ENCODE peak calls at places on chromosomes 7 and 10, in four cellular contexts. N, G, V and O are unnamed samples.

GRCh38 chr10:75189266-75190096 is 21.1 kb upstream of the VDAC2 start:
- DNase-seq in G (no peak), V (no peak), N (peak; percentile 81), O (peak; percentile 15)

GRCh38 chr7:140165422-140165821 is 11.4 kb downstream of the KDM7A start:
- DNase-seq in G (no peak), N (no peak), V (peak; percentile 35), O (no peak)

GRCh38 chr7:29039747-29040569 is 81.8 kb upstream of the TRIL start:
- DNase-seq in V (no peak), G (no peak), N (no peak), O (no peak)

GRCh38 chr7:114086906-114087651 is 168.3 kb upstream of the PPP1R3A start:
- DNase-seq in V (no peak), N (no peak), G (no peak), O (no peak)

GRCh38 chr10:68598978-68599753 is 39.0 kb downstream of the TET1 start:
- DNase-seq in N (peak; percentile 56), V (no peak), G (no peak), O (no peak)

GRCh38 chr7:73831656-73832579 is 1.1 kb downstream of the CLDN4 start:
- DNase-seq in G (no peak), N (peak; percentile 58), V (peak; percentile 77), O (no peak)

GRCh38 chr7:82230826-82231581 is 212.6 kb downstream of the CACNA2D1 start:
- DNase-seq in N (no peak), G (no peak), V (no peak), O (no peak)

GRCh38 chr7:94647295-94647694 is 8.6 kb downstream of the SGCE start:
- DNase-seq in V (no peak), G (no peak), N (no peak), O (no peak)

GRCh38 chr7:141210862-141211261 is 137.0 kb downstream of the TMEM178B start:
- DNase-seq in G (no peak), N (no peak), V (no peak), O (no peak)
- H3K4me1 ChIP-seq in G (peaks cover 36% of the 10 kb centered on the region), N (no peaks in the 10 kb centered on the region), V (no peaks in the 10 kb centered on the region), O (no peaks in the 10 kb centered on the region)

DNA sequence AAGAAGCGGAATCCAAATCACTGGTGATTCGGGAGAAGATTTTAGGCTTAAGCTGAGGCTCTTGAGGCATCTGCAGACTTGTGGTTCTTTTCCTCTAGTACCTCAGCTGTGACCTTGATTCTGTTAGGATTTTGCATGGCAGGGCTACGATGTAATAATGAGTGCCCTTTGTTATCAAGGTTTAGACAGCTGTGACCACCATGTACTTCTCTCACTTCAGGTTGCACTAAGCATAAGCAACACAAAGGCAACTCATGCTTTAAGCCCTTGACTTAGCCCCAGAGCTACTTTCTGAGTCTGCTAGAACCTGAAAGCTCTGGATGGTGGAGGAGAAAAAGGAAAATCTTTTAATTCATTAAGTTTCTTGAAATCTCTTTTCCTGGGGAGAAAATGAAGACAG is 1052.3 kb upstream of the PHF14 start:
- DNase-seq in N (no peak), G (no peak), V (no peak), O (no peak)
- H2AFZ ChIP-seq in N (no peak overlapping the region), G (peak overlapping the region; percentile 92), V (no peak overlapping the region), O (no peak overlapping the region)

DNA sequence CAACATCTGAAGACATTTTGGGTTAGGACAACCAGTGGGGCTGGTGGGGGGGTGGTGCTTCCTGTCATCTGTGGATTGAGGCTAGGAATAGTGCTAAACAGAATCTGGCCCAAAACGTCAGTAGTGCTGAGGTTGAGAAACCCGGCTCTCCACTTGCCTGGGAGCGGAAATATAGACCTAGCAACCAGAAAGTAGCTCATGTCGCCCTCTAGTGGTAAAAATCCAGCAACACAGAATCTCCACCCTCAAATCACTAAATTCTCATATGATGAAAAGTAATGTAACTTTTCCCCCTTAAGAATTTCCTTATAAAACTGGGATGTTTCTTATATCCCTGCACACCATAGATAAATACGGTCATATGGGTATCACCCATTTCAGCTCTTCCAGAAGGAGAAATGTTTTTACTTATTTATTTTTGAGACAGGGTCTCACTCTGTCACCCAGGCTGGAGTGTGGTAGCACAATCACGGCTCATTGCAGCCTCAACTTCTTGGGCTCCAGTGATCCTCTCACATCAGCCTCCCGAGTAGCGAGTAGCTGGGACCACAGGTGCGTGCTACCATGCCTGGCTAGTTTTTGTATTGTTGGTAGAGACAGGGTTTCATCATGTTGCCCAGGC is 34.4 kb downstream of the ZC3HAV1 start:
- DNase-seq in N (peak; percentile 68), G (peak; percentile 13), V (peak; percentile 56), O (peak; percentile 91)
- H3K4me1 ChIP-seq in N (peaks cover 29% of the 10 kb centered on the region), G (peaks cover 2% of the 10 kb centered on the region), V (no peaks in the 10 kb centered on the region), O (peaks cover 3% of the 10 kb centered on the region)

GRCh38 chr10:126906704-126907422 is 1.6 kb downstream of the DOCK1 start:
- DNase-seq in G (no peak), N (no peak), V (no peak), O (no peak)
- H2AFZ ChIP-seq in G (no peak overlapping the region), N (no peak overlapping the region), V (no peak overlapping the region), O (no peak overlapping the region)

GRCh38 chr10:122050811-122051210 is 61.8 kb downstream of the TACC2 start:
- DNase-seq in G (no peak), V (no peak), N (no peak), O (no peak)

GRCh38 chr10:122054046-122055025 is 65.4 kb downstream of the TACC2 start:
- DNase-seq in G (no peak), N (peak; percentile 84), V (peak; percentile 57), O (peak; percentile 56)

GRCh38 chr10:122053314-122053713 is 64.4 kb downstream of the TACC2 start:
- DNase-seq in G (no peak), N (no peak), V (no peak), O (no peak)

GRCh38 chr10:122051609-122052385 is 62.8 kb downstream of the TACC2 start:
- DNase-seq in G (no peak), N (peak; percentile 70), V (peak; percentile 79), O (no peak)

GRCh38 chr10:122052702-122053101 is 63.7 kb downstream of the TACC2 start:
- DNase-seq in G (no peak), V (no peak), N (no peak), O (no peak)
- H3K4me1 ChIP-seq in G (peaks cover 4% of the 10 kb centered on the region), V (peaks cover 19% of the 10 kb centered on the region), N (peaks cover 72% of the 10 kb centered on the region), O (no peaks in the 10 kb centered on the region)